ENCODE peak calls at places on chromosomes 4 and X, in five cellular contexts. One of them, this sample, is unnamed.

GRCh38 chrX:17801431-17801830 is 59.7 kb downstream of the RAI2 start:
- DNase-seq in H9: no peak
- DNase-seq in uterus: no peak
- DNase-seq in choroid plexus epithelial cell: no peak
- DNase-seq in HCT116: no peak
- DNase-seq in this sample: no peak

GRCh38 chr4:101200561-101200960 is 146.8 kb downstream of the PPP3CA start:
- DNase-seq in H9: no peak
- DNase-seq in choroid plexus epithelial cell: peak
- DNase-seq in HCT116: peak
- DNase-seq in uterus: no peak
- DNase-seq in this sample: no peak

GRCh38 chr4:118086334-118086733 is 52.0 kb downstream of the NDST3 start:
- DNase-seq in uterus: no peak
- DNase-seq in HCT116: peak
- DNase-seq in H9: no peak
- DNase-seq in choroid plexus epithelial cell: peak
- DNase-seq in this sample: no peak

GRCh38 chrX:19514791-19515614 is at the start of gene MAP3K15:
- DNase-seq in uterus: no peak
- DNase-seq in HCT116: no peak
- DNase-seq in choroid plexus epithelial cell: no peak
- DNase-seq in H9: peak
- DNase-seq in this sample: peak

GRCh38 chr4:72094054-72094780 is 62.4 kb downstream of the NPFFR2 start:
- DNase-seq in H9: no peak
- DNase-seq in choroid plexus epithelial cell: no peak
- DNase-seq in HCT116: no peak
- DNase-seq in uterus: no peak
- DNase-seq in this sample: no peak

GRCh38 chr4:184355111-184355604 is 119.2 kb downstream of the IRF2 start:
- DNase-seq in uterus: peak
- DNase-seq in HCT116: peak
- DNase-seq in H9: peak
- DNase-seq in choroid plexus epithelial cell: peak
- DNase-seq in this sample: no peak

GRCh38 chr4:123453006-123453685 is 56.6 kb downstream of the SPRY1 start:
- DNase-seq in uterus: no peak
- DNase-seq in H9: no peak
- DNase-seq in choroid plexus epithelial cell: peak
- DNase-seq in HCT116: no peak
- DNase-seq in this sample: no peak

GRCh38 chrX:46547857-46548256 is 2.6 kb upstream of the ZNF674 start:
- DNase-seq in uterus: no peak
- DNase-seq in choroid plexus epithelial cell: peak
- DNase-seq in H9: no peak
- DNase-seq in HCT116: peak
- DNase-seq in this sample: no peak

GRCh38 chr4:175444512-175444911 is 367.6 kb downstream of the GPM6A start:
- DNase-seq in uterus: no peak
- DNase-seq in HCT116: no peak
- DNase-seq in choroid plexus epithelial cell: no peak
- DNase-seq in H9: no peak
- DNase-seq in this sample: no peak

GRCh38 chrX:48826135-48826875 is at the start of gene ERAS:
- DNase-seq in H9: no peak
- DNase-seq in choroid plexus epithelial cell: no peak
- DNase-seq in uterus: no peak
- DNase-seq in HCT116: no peak
- DNase-seq in this sample: no peak

GRCh38 chr4:86416081-86416480 is 56.2 kb upstream of the MAPK10 start:
- DNase-seq in uterus: no peak
- DNase-seq in choroid plexus epithelial cell: no peak
- DNase-seq in HCT116: no peak
- DNase-seq in H9: no peak
- DNase-seq in this sample: no peak

GRCh38 chr4:45100936-45101818 is 374.8 kb upstream of the GNPDA2 start:
- DNase-seq in H9: no peak
- DNase-seq in HCT116: no peak
- DNase-seq in choroid plexus epithelial cell: peak
- DNase-seq in uterus: no peak
- DNase-seq in this sample: no peak

GRCh38 chrX:23513121-23513520 is 154.2 kb upstream of the PRDX4 start:
- DNase-seq in uterus: no peak
- DNase-seq in H9: peak
- DNase-seq in HCT116: no peak
- DNase-seq in choroid plexus epithelial cell: no peak
- DNase-seq in this sample: no peak

GRCh38 chrX:12447448-12448154 is 309.3 kb downstream of the FRMPD4 start:
- DNase-seq in HCT116: no peak
- DNase-seq in H9: no peak
- DNase-seq in uterus: no peak
- DNase-seq in choroid plexus epithelial cell: peak
- DNase-seq in this sample: no peak

GRCh38 chr4:84547211-84547610 is 35.7 kb upstream of the CDS1 start:
- DNase-seq in choroid plexus epithelial cell: peak
- DNase-seq in H9: no peak
- DNase-seq in uterus: no peak
- DNase-seq in HCT116: no peak
- DNase-seq in this sample: no peak

GRCh38 chr4:184163813-184164212 is 53.9 kb downstream of the ENPP6 start:
- DNase-seq in H9: peak
- DNase-seq in choroid plexus epithelial cell: peak
- DNase-seq in uterus: no peak
- DNase-seq in HCT116: no peak
- DNase-seq in this sample: peak

GRCh38 chrX:109374276-109374960 is 107.5 kb downstream of the GUCY2F start:
- DNase-seq in uterus: no peak
- DNase-seq in H9: peak
- DNase-seq in choroid plexus epithelial cell: no peak
- DNase-seq in HCT116: no peak
- DNase-seq in this sample: no peak

GRCh38 chr4:24013666-24014422 is 124.0 kb upstream of the PPARGC1A start:
- DNase-seq in uterus: no peak
- DNase-seq in H9: no peak
- DNase-seq in choroid plexus epithelial cell: no peak
- DNase-seq in HCT116: no peak
- DNase-seq in this sample: no peak

GRCh38 chrX:10529344-10529743 is 91.0 kb downstream of the MID1 start:
- DNase-seq in H9: no peak
- DNase-seq in choroid plexus epithelial cell: no peak
- DNase-seq in uterus: no peak
- DNase-seq in HCT116: no peak
- DNase-seq in this sample: no peak

GRCh38 chr4:7811536-7812190 is 128.0 kb downstream of the AFAP1 start:
- DNase-seq in H9: no peak
- DNase-seq in choroid plexus epithelial cell: no peak
- DNase-seq in HCT116: no peak
- DNase-seq in uterus: peak
- DNase-seq in this sample: no peak

GRCh38 chrX:69173906-69174305 is 8.7 kb upstream of the PJA1 start:
- DNase-seq in HCT116: no peak
- DNase-seq in H9: peak
- DNase-seq in uterus: no peak
- DNase-seq in choroid plexus epithelial cell: no peak
- DNase-seq in this sample: no peak

GRCh38 chrX:135973025-135973547 is 702 bp downstream of the MMGT1 start:
- DNase-seq in HCT116: no peak
- DNase-seq in H9: no peak
- DNase-seq in choroid plexus epithelial cell: peak
- DNase-seq in uterus: no peak
- DNase-seq in this sample: no peak

GRCh38 chr4:155392486-155393184 is 15.9 kb upstream of the MAP9 start:
- DNase-seq in uterus: no peak
- DNase-seq in choroid plexus epithelial cell: peak
- DNase-seq in HCT116: peak
- DNase-seq in H9: no peak
- DNase-seq in this sample: no peak

GRCh38 chrX:29947225-29947624 is 268.1 kb upstream of the MAGEB2 start:
- DNase-seq in HCT116: no peak
- DNase-seq in uterus: no peak
- DNase-seq in H9: no peak
- DNase-seq in choroid plexus epithelial cell: no peak
- DNase-seq in this sample: no peak

GRCh38 chr4:66506985-66507384 is 836.7 kb upstream of the EPHA5 start:
- DNase-seq in uterus: no peak
- DNase-seq in choroid plexus epithelial cell: no peak
- DNase-seq in HCT116: no peak
- DNase-seq in H9: no peak
- DNase-seq in this sample: no peak

DNA sequence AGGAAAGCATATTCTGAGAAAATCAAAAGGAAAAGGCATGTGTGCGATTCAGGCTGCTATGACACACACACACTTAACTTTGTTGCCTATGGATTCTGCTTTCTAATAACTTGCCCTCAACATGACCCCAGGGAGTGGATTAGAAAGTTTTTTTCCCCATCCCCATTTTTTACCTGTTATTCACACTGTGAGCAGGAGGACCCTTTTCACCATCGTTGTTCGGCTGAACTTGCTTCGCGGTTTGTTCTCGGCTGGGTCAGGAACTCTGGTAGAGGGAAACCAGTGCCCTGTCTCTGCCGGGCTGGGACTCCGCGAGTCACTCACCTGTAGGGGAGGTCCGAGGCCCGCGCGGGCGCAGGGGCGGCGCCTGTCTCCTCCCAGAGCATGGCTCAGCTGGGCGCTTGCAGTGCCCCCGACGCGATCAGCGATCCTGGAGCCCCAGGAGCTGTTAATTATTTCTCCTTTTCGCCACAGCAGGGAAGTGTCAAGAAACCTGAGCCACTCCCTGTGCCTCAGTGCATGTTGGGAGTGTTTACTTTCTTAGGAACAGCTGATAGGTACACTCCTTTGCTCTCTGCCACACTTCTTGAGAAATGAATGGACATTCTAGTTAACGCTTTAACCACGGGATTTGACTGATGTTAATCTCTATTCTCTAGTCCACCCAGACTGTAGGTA is at the start of gene RASSF6:
- DNase-seq in choroid plexus epithelial cell: peak
- DNase-seq in HCT116: peak
- DNase-seq in uterus: no peak
- DNase-seq in H9: peak
- DNase-seq in this sample: peak
- TF ChIP-seq CTCF in choroid plexus epithelial cell: no peak
- TF ChIP-seq CTCF in HCT116: no peak
- TF ChIP-seq CTCF in uterus: no peak
- TF ChIP-seq CTCF in H9: no peak
- TF ChIP-seq CTCF in this sample: no peak

GRCh38 chr4:109803924-109804571 is 2.2 kb upstream of the CFI start:
- DNase-seq in uterus: no peak
- DNase-seq in HCT116: peak
- DNase-seq in choroid plexus epithelial cell: peak
- DNase-seq in H9: peak
- DNase-seq in this sample: no peak
- TF ChIP-seq CTCF in uterus: no peak
- TF ChIP-seq CTCF in HCT116: peak
- TF ChIP-seq CTCF in choroid plexus epithelial cell: peak
- TF ChIP-seq CTCF in H9: peak
- TF ChIP-seq CTCF in this sample: no peak

DNA sequence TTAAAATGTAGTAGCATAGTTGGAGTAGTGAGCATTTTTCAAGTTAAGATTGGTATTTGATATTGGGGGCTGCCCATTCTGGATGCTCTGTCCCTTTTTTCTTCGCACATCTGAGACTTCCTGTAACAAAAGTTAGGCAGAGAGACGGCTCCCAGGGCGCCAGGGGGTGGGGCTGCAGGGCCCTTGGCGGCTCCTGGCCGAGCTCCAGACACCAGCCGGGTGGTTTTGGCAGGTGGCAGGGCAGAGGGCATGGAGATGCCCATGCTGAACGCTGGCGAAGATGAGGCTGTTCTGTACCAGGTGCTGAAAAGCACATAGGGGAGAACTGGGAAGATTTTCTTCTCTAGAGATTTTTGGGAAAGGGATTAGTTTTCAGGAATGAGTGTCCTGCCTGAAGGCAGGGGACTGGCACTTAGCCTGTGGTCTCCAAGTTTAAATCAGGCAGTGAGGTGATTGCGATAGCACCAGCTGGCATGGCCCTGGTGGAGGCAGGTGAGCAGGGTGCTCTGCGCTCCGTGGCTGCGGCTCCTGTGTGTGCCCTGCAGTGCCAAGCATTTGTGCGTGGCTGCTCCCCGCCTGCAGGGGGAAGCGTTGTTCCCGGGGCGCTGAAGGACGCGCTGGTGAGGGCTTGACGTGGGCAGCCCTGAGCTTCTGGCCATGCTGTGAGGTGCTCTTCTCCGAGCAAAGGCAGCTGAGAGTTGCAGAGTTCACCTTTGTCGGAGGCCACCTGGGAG is 23.6 kb upstream of the HGFAC start:
- DNase-seq in uterus: no peak
- DNase-seq in HCT116: no peak
- DNase-seq in choroid plexus epithelial cell: no peak
- DNase-seq in H9: no peak
- DNase-seq in this sample: no peak
- TF ChIP-seq CTCF in uterus: no peak
- TF ChIP-seq CTCF in HCT116: peak
- TF ChIP-seq CTCF in choroid plexus epithelial cell: peak
- TF ChIP-seq CTCF in H9: peak
- TF ChIP-seq CTCF in this sample: no peak

GRCh38 chr4:6684656-6685055 is 9.0 kb upstream of the S100P start:
- DNase-seq in choroid plexus epithelial cell: no peak
- DNase-seq in H9: no peak
- DNase-seq in HCT116: no peak
- DNase-seq in uterus: no peak
- DNase-seq in this sample: no peak

GRCh38 chr4:6676722-6677558 is 16.7 kb upstream of the S100P start:
- DNase-seq in choroid plexus epithelial cell: no peak
- DNase-seq in H9: no peak
- DNase-seq in HCT116: no peak
- DNase-seq in uterus: no peak
- DNase-seq in this sample: no peak

GRCh38 chr4:6682862-6683590 is 10.7 kb upstream of the S100P start:
- DNase-seq in choroid plexus epithelial cell: no peak
- DNase-seq in HCT116: no peak
- DNase-seq in H9: no peak
- DNase-seq in uterus: no peak
- DNase-seq in this sample: no peak

GRCh38 chr4:6681191-6681590 is 12.5 kb upstream of the S100P start:
- DNase-seq in HCT116: no peak
- DNase-seq in H9: no peak
- DNase-seq in uterus: no peak
- DNase-seq in choroid plexus epithelial cell: no peak
- DNase-seq in this sample: no peak

GRCh38 chr4:6680372-6681034 is 13.2 kb upstream of the S100P start:
- DNase-seq in HCT116: no peak
- DNase-seq in H9: peak
- DNase-seq in uterus: no peak
- DNase-seq in choroid plexus epithelial cell: no peak
- DNase-seq in this sample: no peak
- TF ChIP-seq CTCF in HCT116: no peak
- TF ChIP-seq CTCF in H9: peak
- TF ChIP-seq CTCF in uterus: no peak
- TF ChIP-seq CTCF in choroid plexus epithelial cell: peak
- TF ChIP-seq CTCF in this sample: no peak

DNA sequence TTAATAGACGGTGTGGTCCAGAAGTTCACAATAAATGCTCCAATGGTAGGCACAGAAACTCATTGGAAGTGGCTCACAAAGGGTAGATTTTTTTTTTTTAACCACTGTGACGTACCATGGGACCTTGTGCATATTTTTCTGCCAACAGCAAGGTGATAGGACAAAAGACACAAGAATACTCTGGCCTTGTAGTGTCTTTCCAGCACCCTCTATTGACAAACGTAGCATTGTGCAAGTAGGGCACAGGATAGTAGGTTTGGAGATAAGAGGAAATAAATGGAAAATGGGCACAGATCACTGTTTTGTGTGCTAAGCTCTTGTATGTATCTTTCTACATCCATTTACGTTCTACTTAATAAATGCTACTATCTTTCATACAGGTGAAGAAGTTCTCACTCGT is 2054.9 kb downstream of the PCDH7 start:
- DNase-seq in choroid plexus epithelial cell: peak
- DNase-seq in uterus: no peak
- DNase-seq in HCT116: peak
- DNase-seq in H9: peak
- DNase-seq in this sample: no peak
- TF ChIP-seq CTCF in choroid plexus epithelial cell: peak
- TF ChIP-seq CTCF in uterus: no peak
- TF ChIP-seq CTCF in HCT116: peak
- TF ChIP-seq CTCF in H9: peak
- TF ChIP-seq CTCF in this sample: no peak